ENCODE peak calls at places on chromosome 14, in four cellular contexts. A, C, X and D are unnamed samples.

GRCh38 chr14:36817071-36817930 is 155.6 kb downstream of the PAX9 start:
- DNase-seq in A (no peak), C (no peak), X (no peak), D (no peak)

GRCh38 chr14:29529418-29529817 is 398.2 kb downstream of the PRKD1 start:
- DNase-seq in A (no peak), C (no peak), X (peak; percentile 2), D (no peak)

GRCh38 chr14:103456167-103456835 is 66.3 kb downstream of the CKB start:
- DNase-seq in A (no peak), C (no peak), X (no peak), D (no peak)

GRCh38 chr14:104313674-104314073 is 175.3 kb downstream of the KIF26A start:
- DNase-seq in A (no peak), C (no peak), X (no peak), D (no peak)

GRCh38 chr14:58862421-58862820 is 224.7 kb downstream of the DACT1 start:
- DNase-seq in A (no peak), C (no peak), X (no peak), D (no peak)

GRCh38 chr14:59037086-59037485 is 151.4 kb upstream of the DAAM1 start:
- DNase-seq in A (no peak), C (no peak), X (no peak), D (no peak)

GRCh38 chr14:61326847-61327246 is 5.5 kb downstream of the PRKCH start:
- DNase-seq in A (peak; percentile 44), C (no peak), X (peak; percentile 28), D (no peak)

GRCh38 chr14:87233266-87233665 is 759.7 kb downstream of the GALC start:
- DNase-seq in A (no peak), C (no peak), X (no peak), D (no peak)

GRCh38 chr14:36676236-36676635 is 14.6 kb downstream of the PAX9 start:
- DNase-seq in A (no peak), C (no peak), X (no peak), D (no peak)

GRCh38 chr14:75675265-75675960 is 14.4 kb downstream of the TTLL5 start:
- DNase-seq in A (no peak), C (no peak), X (no peak), D (no peak)

GRCh38 chr14:24874514-24875202 is 175.3 kb downstream of the STXBP6 start:
- DNase-seq in A (no peak), C (no peak), X (no peak), D (no peak)

GRCh38 chr14:73771848-73772705 is 57.9 kb upstream of the PNMA1 start:
- DNase-seq in A (peak; percentile 84), C (peak; percentile 78), X (peak; percentile 79), D (peak; percentile 73)

GRCh38 chr14:66405158-66405557 is 81.0 kb upstream of the CCDC196 start:
- DNase-seq in A (no peak), C (no peak), X (no peak), D (no peak)

GRCh38 chr14:35688427-35688826 is 120.7 kb downstream of the RALGAPA1 start:
- DNase-seq in A (no peak), C (no peak), X (no peak), D (no peak)

GRCh38 chr14:76186318-76187027 is 34.8 kb downstream of the GPATCH2L start:
- DNase-seq in A (no peak), C (no peak), X (peak; percentile 27), D (peak; percentile 30)

GRCh38 chr14:52701223-52701622 is 5.8 kb upstream of the PSMC6 start:
- DNase-seq in A (no peak), C (no peak), X (no peak), D (no peak)

GRCh38 chr14:68607081-68607851 is 185.6 kb downstream of the ZFP36L1 start:
- DNase-seq in A (peak; percentile 37), C (no peak), X (no peak), D (no peak)

GRCh38 chr14:101200650-101201516 is 297.4 kb upstream of the RTL1 start:
- DNase-seq in A (no peak), C (no peak), X (peak; percentile 13), D (no peak)

GRCh38 chr14:103260629-103261124 is 73.4 kb upstream of the EIF5 start:
- DNase-seq in A (peak; percentile 54), C (no peak), X (peak; percentile 57), D (no peak)

GRCh38 chr14:104138891-104139459 is 588 bp downstream of the KIF26A start:
- DNase-seq in A (no peak), C (no peak), X (no peak), D (no peak)

GRCh38 chr14:74825008-74825407 is 50.9 kb downstream of the PROX2 start:
- DNase-seq in A (no peak), C (no peak), X (no peak), D (no peak)

GRCh38 chr14:52124791-52125661 is 56.2 kb upstream of the NID2 start:
- DNase-seq in A (no peak), C (no peak), X (no peak), D (no peak)

GRCh38 chr14:76985021-76985420 is 43.5 kb downstream of the IRF2BPL start:
- DNase-seq in A (no peak), C (no peak), X (no peak), D (no peak)

GRCh38 chr14:47917344-47917954 is 242.0 kb upstream of the MDGA2 start:
- DNase-seq in A (no peak), C (no peak), X (no peak), D (no peak)

GRCh38 chr14:34592623-34593022 is 37.3 kb downstream of the SNX6 start:
- DNase-seq in A (no peak), C (no peak), X (no peak), D (no peak)

GRCh38 chr14:68682166-68683103 is 110.4 kb downstream of the ZFP36L1 start:
- DNase-seq in A (peak; percentile 38), C (peak; percentile 53), X (no peak), D (peak; percentile 49)

GRCh38 chr14:93430889-93431670 is at the start of gene UNC79:
- DNase-seq in A (no peak), C (no peak), X (peak; percentile 80), D (no peak)

GRCh38 chr14:64337901-64338615 is 43.9 kb upstream of the ESR2 start:
- DNase-seq in A (peak; percentile 59), C (peak; percentile 25), X (peak; percentile 66), D (peak; percentile 33)

GRCh38 chr14:22558221-22558913 is 30.7 kb downstream of the DAD1 start:
- DNase-seq in A (no peak), C (no peak), X (no peak), D (no peak)
- TF ChIP-seq CTCF in A (peak; percentile 11), C (no peak), X (peak; percentile 22), D (no peak)

GRCh38 chr14:60195179-60195810 is 30.1 kb upstream of the DHRS7 start:
- DNase-seq in A (no peak), C (no peak), X (no peak), D (no peak)
- TF ChIP-seq CTCF in A (no peak), C (peak; percentile 56), X (no peak), D (no peak)

GRCh38 chr14:95470942-95471499 is 45.4 kb downstream of the SYNE3 start:
- DNase-seq in A (no peak), C (no peak), X (no peak), D (no peak)

GRCh38 chr14:95467232-95467631 is 49.2 kb downstream of the SYNE3 start:
- DNase-seq in A (no peak), C (no peak), X (no peak), D (no peak)

GRCh38 chr14:95468416-95469133 is 47.9 kb downstream of the SYNE3 start:
- DNase-seq in A (peak; percentile 74), C (no peak), X (no peak), D (no peak)

GRCh38 chr14:95467657-95468056 is 48.8 kb downstream of the SYNE3 start:
- DNase-seq in A (no peak), C (no peak), X (no peak), D (no peak)

GRCh38 chr14:95469134-95469481 is 47.3 kb downstream of the SYNE3 start:
- DNase-seq in A (no peak), C (no peak), X (no peak), D (no peak)
- TF ChIP-seq CTCF in A (no peak), C (no peak), X (no peak), D (no peak)

GRCh38 chr14:28143340-28143739 is 623.2 kb upstream of the FOXG1 start:
- DNase-seq in A (no peak), C (no peak), X (no peak), D (no peak)
- TF ChIP-seq CTCF in A (no peak), C (no peak), X (no peak), D (no peak)

GRCh38 chr14:96051231-96051630 is 12.1 kb downstream of the C14orf132 start:
- DNase-seq in A (no peak), C (no peak), X (no peak), D (no peak)

GRCh38 chr14:96052541-96053105 is 13.5 kb downstream of the C14orf132 start:
- DNase-seq in A (no peak), C (no peak), X (no peak), D (no peak)

GRCh38 chr14:96053236-96053599 is 14.1 kb downstream of the C14orf132 start:
- DNase-seq in A (no peak), C (no peak), X (no peak), D (no peak)

GRCh38 chr14:96053600-96054381 is 14.6 kb downstream of the C14orf132 start:
- DNase-seq in A (peak; percentile 41), C (no peak), X (peak; percentile 47), D (no peak)

GRCh38 chr14:96051642-96052540 is 12.7 kb downstream of the C14orf132 start:
- DNase-seq in A (no peak), C (peak; percentile 39), X (no peak), D (peak; percentile 39)
- TF ChIP-seq CTCF in A (no peak), C (peak; percentile 38), X (no peak), D (peak; percentile 14)

GRCh38 chr14:54498579-54498978 is 9.8 kb upstream of the GMFB start:
- DNase-seq in A (no peak), C (no peak), X (no peak), D (no peak)

GRCh38 chr14:54500744-54501143 is 9.0 kb upstream of the CGRRF1 start:
- DNase-seq in A (no peak), C (no peak), X (no peak), D (no peak)

GRCh38 chr14:54502602-54503001 is 7.1 kb upstream of the CGRRF1 start:
- DNase-seq in A (no peak), C (no peak), X (no peak), D (no peak)

GRCh38 chr14:54501423-54501822 is 8.3 kb upstream of the CGRRF1 start:
- DNase-seq in A (no peak), C (no peak), X (no peak), D (no peak)

DNA sequence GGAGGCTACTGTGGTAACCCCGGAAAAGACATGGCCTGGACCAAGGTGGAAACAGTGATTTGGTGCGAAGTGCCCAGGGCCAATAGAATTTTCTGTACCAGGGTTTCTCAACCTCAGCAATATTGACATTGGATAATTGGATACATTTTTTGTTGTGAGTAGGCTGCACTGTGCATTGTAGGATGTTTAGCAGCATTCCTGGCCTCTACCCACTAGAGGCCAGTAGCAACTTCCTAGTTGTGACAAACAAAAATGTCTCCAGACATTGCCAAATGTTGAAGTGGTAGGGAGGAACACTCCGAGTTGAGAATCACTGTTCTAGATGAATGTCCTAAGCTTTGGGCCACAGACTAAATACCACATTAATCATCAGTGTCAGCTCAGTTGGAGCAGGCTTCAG is 6.2 kb upstream of the CGRRF1 start:
- DNase-seq in A (no peak), C (no peak), X (no peak), D (no peak)
- TF ChIP-seq CTCF in A (no peak), C (peak; percentile 15), X (peak; percentile 55), D (peak; percentile 2)

DNA sequence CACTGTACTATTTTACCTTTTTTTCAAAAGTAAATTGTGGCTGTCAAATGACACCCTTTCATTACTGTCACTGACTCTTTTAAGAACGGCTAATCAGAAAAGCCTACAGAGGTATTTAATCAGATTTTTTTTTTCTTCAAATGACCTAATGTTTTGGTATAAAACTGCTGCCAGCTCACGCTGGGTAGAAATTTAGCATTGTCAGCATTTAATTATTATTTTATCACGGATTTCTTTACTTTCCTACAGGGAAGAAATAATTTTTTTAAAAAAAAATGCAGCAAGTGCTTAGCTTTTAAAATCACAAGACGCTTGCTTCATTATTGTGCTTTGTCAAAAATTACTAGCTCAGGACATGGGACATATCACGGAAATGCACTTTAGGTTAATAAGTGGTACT is 149.1 kb upstream of the FOXN3 start:
- DNase-seq in A (no peak), C (no peak), X (no peak), D (no peak)
- TF ChIP-seq CTCF in A (no peak), C (no peak), X (no peak), D (no peak)